ENCODE peak calls at places on chromosome 5, in four cellular contexts. One of them, this sample, is unnamed.

GRCh38 chr5:155402927-155403645 is 389.5 kb downstream of the KIF4B start:
- DNase-seq in EH: no peak
- DNase-seq in astrocyte of the spinal cord: no peak
- DNase-seq in NCI-H2081: peak; percentile 12
- DNase-seq in this sample: no peak

GRCh38 chr5:32325616-32326015 is 12.9 kb upstream of the MTMR12 start:
- DNase-seq in EH: no peak
- DNase-seq in astrocyte of the spinal cord: no peak
- DNase-seq in NCI-H2081: no peak
- DNase-seq in this sample: no peak

GRCh38 chr5:173857231-173857630 is 30.9 kb upstream of the CPEB4 start:
- DNase-seq in EH: no peak
- DNase-seq in astrocyte of the spinal cord: no peak
- DNase-seq in NCI-H2081: no peak
- DNase-seq in this sample: no peak

GRCh38 chr5:139768802-139769465 is 26.7 kb upstream of the PSD2 start:
- DNase-seq in EH: peak; percentile 50
- DNase-seq in astrocyte of the spinal cord: no peak
- DNase-seq in NCI-H2081: no peak
- DNase-seq in this sample: no peak

GRCh38 chr5:158489207-158489532 is 610.5 kb downstream of the EBF1 start:
- DNase-seq in EH: no peak
- DNase-seq in astrocyte of the spinal cord: no peak
- DNase-seq in NCI-H2081: no peak
- DNase-seq in this sample: no peak

GRCh38 chr5:150376799-150377771 is 19.6 kb downstream of the TCOF1 start:
- DNase-seq in EH: peak; percentile 92
- DNase-seq in astrocyte of the spinal cord: peak; percentile 79
- DNase-seq in NCI-H2081: no peak
- DNase-seq in this sample: peak; percentile 63

GRCh38 chr5:38497946-38498345 is 58.5 kb downstream of the LIFR start:
- DNase-seq in EH: peak; percentile 39
- DNase-seq in astrocyte of the spinal cord: peak; percentile 39
- DNase-seq in NCI-H2081: no peak
- DNase-seq in this sample: peak; percentile 20

GRCh38 chr5:172049226-172049796 is 42.9 kb upstream of the FBXW11 start:
- DNase-seq in EH: no peak
- DNase-seq in astrocyte of the spinal cord: no peak
- DNase-seq in NCI-H2081: no peak
- DNase-seq in this sample: no peak

This sample was measured in RPMI7951.